ENCODE peak calls at places on chromosomes 3 and 15, in four cellular contexts. F is PC-3, N is astrocyte, X is GM23248. G is an unnamed sample.

GRCh38 chr15:77144492-77145070 is 73.7 kb upstream of the TSPAN3 start:
- DNase-seq in F (peak; percentile 4), X (peak; percentile 93), N (peak; percentile 98), G (peak; percentile 26)

GRCh38 chr15:48582472-48583235 is 62.9 kb downstream of the FBN1 start:
- DNase-seq in X (peak; percentile 95), N (peak; percentile 95), F (no peak), G (no peak)

GRCh38 chr3:39334205-39334604 is 4.7 kb downstream of the CCR8 start:
- DNase-seq in N (no peak), F (no peak), X (no peak), G (no peak)

GRCh38 chr15:39629376-39629775 is 48.5 kb downstream of the THBS1 start:
- DNase-seq in F (peak; percentile 84), N (peak; percentile 49), X (peak; percentile 42), G (no peak)

GRCh38 chr15:101008158-101009139 is 89.3 kb downstream of the LRRK1 start:
- DNase-seq in F (peak; percentile 91), X (peak; percentile 84), N (peak; percentile 66), G (peak; percentile 88)

GRCh38 chr3:183252108-183252782 is 808 bp upstream of the B3GNT5 start:
- DNase-seq in X (peak; percentile 12), F (peak; percentile 64), N (no peak), G (no peak)

GRCh38 chr3:114393367-114394072 is 99.7 kb downstream of the TIGIT start:
- DNase-seq in F (no peak), N (no peak), X (peak; percentile 47), G (no peak)

GRCh38 chr3:46209751-46210470 is 1.8 kb upstream of the CCR1 start:
- DNase-seq in F (no peak), N (no peak), X (peak; percentile 74), G (no peak)

GRCh38 chr3:171145866-171146265 is 119.3 kb upstream of the SLC2A2 start:
- DNase-seq in X (no peak), N (no peak), F (no peak), G (no peak)

GRCh38 chr3:41195970-41196369 is 3.3 kb upstream of the CTNNB1 start:
- DNase-seq in N (no peak), F (no peak), X (no peak), G (no peak)

GRCh38 chr3:120438971-120439370 is 11.8 kb downstream of the FSTL1 start:
- DNase-seq in F (peak; percentile 89), N (peak; percentile 86), X (peak; percentile 85), G (no peak)

GRCh38 chr3:197432407-197433127 is 123.2 kb downstream of the BDH1 start:
- DNase-seq in N (no peak), F (no peak), X (no peak), G (no peak)

GRCh38 chr3:129890891-129891290 is 2.6 kb downstream of the TMCC1 start:
- DNase-seq in N (no peak), F (no peak), X (no peak), G (no peak)

GRCh38 chr3:54533856-54534255 is 394.0 kb downstream of the LRTM1 start:
- DNase-seq in N (no peak), X (no peak), F (no peak), G (peak; percentile 58)

GRCh38 chr3:66816110-66816761 is 181.9 kb upstream of the KBTBD8 start:
- DNase-seq in X (peak; percentile 63), N (peak; percentile 59), F (peak; percentile 58), G (peak; percentile 94)

GRCh38 chr15:27762471-27762870 is 336.6 kb downstream of the OCA2 start:
- DNase-seq in F (no peak), X (no peak), N (no peak), G (no peak)

GRCh38 chr3:43097681-43098080 is 8.2 kb downstream of the POMGNT2 start:
- DNase-seq in N (no peak), F (no peak), X (no peak), G (peak; percentile 90)

GRCh38 chr15:66901336-66902100 is 163.9 kb upstream of the SMAD3 start:
- DNase-seq in N (peak; percentile 45), F (peak; percentile 6), X (peak; percentile 61), G (no peak)

GRCh38 chr3:71031914-71032521 is 551.5 kb downstream of the FOXP1 start:
- DNase-seq in X (no peak), F (no peak), N (no peak), G (peak; percentile 56)

GRCh38 chr15:53472883-53473282 is 286.6 kb downstream of the WDR72 start:
- DNase-seq in F (no peak), X (no peak), N (no peak), G (no peak)

GRCh38 chr3:50570508-50571279 is 1.4 kb downstream of the HEMK1 start:
- DNase-seq in X (no peak), N (no peak), F (no peak), G (no peak)

GRCh38 chr3:58608648-58609047 is 31.5 kb upstream of the FAM107A start:
- DNase-seq in N (no peak), F (peak; percentile 96), X (no peak), G (no peak)

GRCh38 chr15:39127925-39128617 is 452.8 kb upstream of the THBS1 start:
- DNase-seq in F (peak; percentile 97), N (peak; percentile 99), X (peak; percentile 97), G (no peak)

GRCh38 chr3:60579734-60580133 is 671.5 kb downstream of the FHIT start:
- DNase-seq in N (peak; percentile 94), F (peak; percentile 82), X (peak; percentile 94), G (no peak)

GRCh38 chr3:185631108-185631507 is 45.0 kb downstream of the SENP2 start:
- DNase-seq in X (peak; percentile 26), F (no peak), N (no peak), G (no peak)

GRCh38 chr3:195214381-195214780 is 56.6 kb downstream of the XXYLT1 start:
- DNase-seq in N (no peak), X (no peak), F (no peak), G (no peak)

GRCh38 chr15:74369084-74369745 is 1.8 kb upstream of the CYP11A1 start:
- DNase-seq in X (no peak), N (no peak), F (no peak), G (no peak)

GRCh38 chr15:85380860-85381535 is 595 bp downstream of the AKAP13 start:
- DNase-seq in X (peak; percentile 74), F (peak; percentile 19), N (peak; percentile 3), G (peak; percentile 72)

GRCh38 chr15:85381850-85382751 is 1.7 kb downstream of the AKAP13 start:
- DNase-seq in X (peak; percentile 53), F (peak; percentile 28), N (peak; percentile 39), G (peak; percentile 94)

GRCh38 chr15:85380217-85380859 is at the start of gene AKAP13:
- DNase-seq in X (peak; percentile 99), N (peak; percentile 100), F (peak; percentile 99), G (peak; percentile 99)

GRCh38 chr15:85377986-85378385 is 2.4 kb upstream of the AKAP13 start:
- DNase-seq in X (no peak), F (no peak), N (no peak), G (no peak)

GRCh38 chr15:85379403-85380131 is 836 bp upstream of the AKAP13 start:
- DNase-seq in F (peak; percentile 33), N (peak; percentile 14), X (peak; percentile 58), G (peak; percentile 57)
- H2AFZ ChIP-seq in F (peak overlapping the region; percentile 78), N (peak overlapping the region; percentile 94), X (peak overlapping the region; percentile 87), G (peak overlapping the region; percentile 32)

DNA sequence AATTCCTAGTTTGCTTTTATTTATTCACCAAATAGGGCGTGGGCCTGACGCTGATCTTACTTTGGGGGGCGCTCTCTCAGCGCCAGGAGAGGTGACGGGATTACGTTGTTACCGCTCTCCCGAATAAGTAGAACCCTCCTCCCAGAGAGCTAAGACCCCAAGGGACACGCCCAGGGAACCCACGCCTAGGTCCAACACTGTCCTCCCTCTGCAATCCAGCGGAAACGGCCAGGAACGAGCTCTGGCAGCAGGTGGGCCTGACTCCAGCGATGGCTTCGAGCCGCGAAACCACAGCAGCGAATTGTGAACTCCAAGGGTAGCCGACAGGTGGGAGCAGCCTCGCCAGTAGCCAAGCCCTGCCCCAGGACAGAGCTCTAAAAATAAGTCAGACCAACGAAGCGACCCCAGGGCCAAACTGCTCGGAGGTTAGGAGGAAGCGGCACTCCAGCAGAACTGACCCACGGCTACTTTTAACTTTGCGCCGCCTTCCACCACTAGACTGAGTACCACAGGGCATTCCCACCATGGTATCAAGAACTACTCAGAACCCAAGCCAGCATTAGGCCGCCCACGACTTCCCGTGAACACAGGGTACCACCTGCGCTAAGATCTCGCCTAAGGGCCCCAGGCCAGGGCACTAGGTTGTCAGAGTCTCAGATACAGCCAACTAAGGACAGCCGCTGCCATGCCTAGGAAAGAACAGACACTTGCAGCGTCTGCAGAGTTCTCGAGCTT is 1.6 kb upstream of the SIN3A start:
- DNase-seq in N (peak; percentile 10), F (peak; percentile 30), X (peak; percentile 58), G (peak; percentile 85)
- H3K36me3 ChIP-seq in N (no peaks in the 10 kb centered on the region), F (no peaks in the 10 kb centered on the region), X (no peaks in the 10 kb centered on the region), G (no peaks in the 10 kb centered on the region)

DNA sequence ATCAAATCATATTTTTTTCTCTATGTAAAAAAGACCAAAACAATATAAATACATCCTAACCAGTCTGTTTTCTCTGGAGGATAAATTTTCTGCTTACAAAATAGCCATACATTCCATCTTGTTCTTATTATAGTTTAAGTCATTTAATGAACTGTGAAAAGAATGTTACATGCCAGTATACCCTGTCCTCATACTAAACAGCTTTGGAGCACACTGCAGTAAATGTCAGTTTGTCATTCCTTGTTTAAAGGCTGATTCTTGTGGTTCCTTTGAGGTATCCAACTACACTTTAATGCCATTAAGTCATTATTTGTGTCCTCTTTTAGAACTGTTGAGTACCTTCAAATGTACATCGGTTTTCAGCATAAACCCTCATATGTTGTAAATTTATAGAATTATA is 52.7 kb upstream of the DCBLD2 start:
- DNase-seq in N (peak; percentile 54), F (no peak), X (peak; percentile 46), G (no peak)
- H2AFZ ChIP-seq in N (no peak overlapping the region), F (no peak overlapping the region), X (no peak overlapping the region), G (no peak overlapping the region)

GRCh38 chr15:60385620-60386552 is 11.9 kb downstream of the ANXA2 start:
- DNase-seq in F (no peak), N (no peak), X (peak; percentile 56), G (no peak)

GRCh38 chr15:60384526-60385127 is 13.2 kb downstream of the ANXA2 start:
- DNase-seq in X (peak; percentile 0), N (no peak), F (no peak), G (no peak)

GRCh38 chr15:60384052-60384451 is 13.7 kb downstream of the ANXA2 start:
- DNase-seq in F (no peak), X (peak; percentile 77), N (peak; percentile 71), G (no peak)

GRCh38 chr15:60381148-60381788 is 16.5 kb downstream of the ANXA2 start:
- DNase-seq in N (peak; percentile 66), X (peak; percentile 88), F (no peak), G (no peak)

GRCh38 chr15:60383008-60383694 is 14.6 kb downstream of the ANXA2 start:
- DNase-seq in F (no peak), X (peak; percentile 22), N (no peak), G (no peak)
- H3K36me3 ChIP-seq in F (peaks cover 67% of the 10 kb centered on the region), X (peaks cover 69% of the 10 kb centered on the region), N (peaks cover 61% of the 10 kb centered on the region), G (no peaks in the 10 kb centered on the region)

GRCh38 chr3:121793078-121793477 is 41.8 kb downstream of the IQCB1 start:
- DNase-seq in X (no peak), F (no peak), N (no peak), G (no peak)
- H2AFZ ChIP-seq in X (no peak overlapping the region), F (no peak overlapping the region), N (no peak overlapping the region), G (no peak overlapping the region)

GRCh38 chr3:151971814-151972579 is 98.6 kb downstream of the SUCNR1 start:
- DNase-seq in N (no peak), X (no peak), F (peak; percentile 56), G (no peak)
- H3K36me3 ChIP-seq in N (no peaks in the 10 kb centered on the region), X (no peaks in the 10 kb centered on the region), F (no peaks in the 10 kb centered on the region), G (no peaks in the 10 kb centered on the region)

G was measured in Karpas-422.